ENCODE peak calls at places on chromosomes 2 and 18, in four cellular contexts. K is K562, A is H1, B is GM12878. V is an unnamed sample.

GRCh38 chr2:75602724-75603342 is 42.1 kb upstream of the EVA1A start:
- DNase-seq in A (no peak), B (no peak), K (no peak), V (no peak)

GRCh38 chr18:48904086-48904485 is 46.7 kb downstream of the SMAD7 start:
- DNase-seq in A (no peak), K (no peak), B (no peak), V (no peak)

GRCh38 chr2:56444339-56444738 is 260.5 kb downstream of the CCDC85A start:
- DNase-seq in B (no peak), K (no peak), A (no peak), V (no peak)

GRCh38 chr2:100107911-100108647 is 34.3 kb downstream of the AFF3 start:
- DNase-seq in A (no peak), K (no peak), B (no peak), V (no peak)

GRCh38 chr2:73070651-73071451 is 661 bp downstream of the SFXN5 start:
- DNase-seq in K (peak), A (peak), B (peak), V (peak)

GRCh38 chr2:230713331-230714121 is 884 bp downstream of the CAB39 start:
- DNase-seq in B (no peak), K (peak), A (peak), V (peak)

GRCh38 chr2:169803480-169803879 is 4.8 kb downstream of the SSB start:
- DNase-seq in A (no peak), B (no peak), K (no peak), V (no peak)

GRCh38 chr2:29655391-29656086 is 265.8 kb downstream of the ALK start:
- DNase-seq in K (no peak), B (no peak), A (no peak), V (no peak)

GRCh38 chr2:222904557-222905258 is 43.9 kb downstream of the ACSL3 start:
- DNase-seq in B (no peak), K (no peak), A (no peak), V (no peak)

GRCh38 chr18:78624646-78625279 is 354.9 kb upstream of the SALL3 start:
- DNase-seq in B (no peak), A (no peak), K (no peak), V (no peak)

GRCh38 chr18:9750606-9751304 is 42.7 kb downstream of the RAB31 start:
- DNase-seq in A (peak), K (no peak), B (no peak), V (no peak)

GRCh38 chr2:75211371-75211770 is 12.1 kb upstream of the TACR1 start:
- DNase-seq in B (no peak), K (no peak), A (no peak), V (no peak)

GRCh38 chr2:34498561-34498960 is 899.5 kb upstream of the FAM98A start:
- DNase-seq in K (no peak), B (no peak), A (no peak), V (no peak)

GRCh38 chr2:168997113-168997512 is 34.0 kb downstream of the ABCB11 start:
- DNase-seq in B (no peak), A (no peak), K (peak), V (no peak)

GRCh38 chr2:156380117-156380645 is 47.7 kb upstream of the NR4A2 start:
- DNase-seq in B (peak), A (no peak), K (peak), V (no peak)

GRCh38 chr2:54881759-54882158 is 158.3 kb downstream of the EML6 start:
- DNase-seq in K (no peak), A (no peak), B (no peak), V (no peak)

GRCh38 chr2:85536479-85536878 is 2.5 kb upstream of the MAT2A start:
- DNase-seq in K (no peak), A (no peak), B (no peak), V (no peak)
- TF ChIP-seq HDAC6 in K (no peak), A (no peak), B (no peak), V (no peak)

DNA sequence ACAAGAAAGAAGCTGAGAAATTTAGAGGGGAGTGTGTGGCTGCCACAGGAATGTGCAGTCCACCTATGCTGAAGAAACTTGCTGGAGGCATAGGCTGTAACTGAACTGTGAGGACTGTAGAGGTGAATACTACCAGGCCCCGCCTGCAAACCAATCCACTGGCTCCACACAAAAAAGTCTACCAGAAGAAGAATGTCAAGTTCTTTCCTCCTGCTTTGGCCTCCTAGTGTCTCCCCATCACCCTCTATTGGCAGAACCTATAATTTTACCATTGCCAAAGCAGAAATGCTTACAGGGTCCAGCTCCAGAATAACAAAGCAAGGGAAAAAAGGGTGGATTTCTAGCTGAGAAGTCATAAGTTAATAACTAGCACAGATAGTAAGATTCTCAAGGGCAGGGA is 5.9 kb upstream of the ATP5MC3 start:
- DNase-seq in B (no peak), K (peak), A (no peak), V (peak)
- TF ChIP-seq HDAC6 in B (no peak), K (no peak), A (no peak), V (no peak)

DNA sequence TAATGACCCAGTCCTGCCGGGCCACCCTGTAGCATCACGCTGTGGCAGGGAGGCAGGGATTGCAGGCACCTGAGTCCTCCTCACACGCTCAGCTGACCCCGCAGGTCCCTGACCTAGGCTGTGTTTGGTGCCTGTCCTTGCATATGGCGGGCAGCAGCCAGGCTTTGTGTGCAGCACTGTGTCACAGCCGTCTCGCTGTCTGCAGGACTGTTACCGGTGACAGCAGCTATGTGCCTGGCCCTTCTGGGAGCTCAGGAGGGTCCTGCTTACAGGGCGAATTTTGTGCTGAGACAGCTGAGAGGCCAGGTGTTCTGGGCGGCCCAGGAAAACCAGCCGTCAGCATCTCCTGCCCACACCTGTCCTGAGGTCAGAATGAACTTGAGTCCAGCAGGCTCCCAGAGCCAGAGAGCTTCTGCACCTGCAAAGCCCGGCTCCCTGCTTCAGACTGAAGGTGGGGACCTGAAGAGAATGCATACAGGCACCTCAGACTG is 10.4 kb upstream of the ARID5A start:
- DNase-seq in K (no peak), A (no peak), B (no peak), V (no peak)
- TF ChIP-seq HDAC6 in K (no peak), A (no peak), B (no peak), V (no peak)

GRCh38 chr2:111919794-111920608 is 21.6 kb downstream of the MERTK start:
- DNase-seq in K (no peak), B (no peak), A (no peak), V (peak)

GRCh38 chr2:111919362-111919761 is 21.0 kb downstream of the MERTK start:
- DNase-seq in B (no peak), K (peak), A (no peak), V (peak)

GRCh38 chr2:111923271-111923670 is 24.9 kb downstream of the MERTK start:
- DNase-seq in K (no peak), B (no peak), A (no peak), V (no peak)

GRCh38 chr2:111927723-111928122 is 29.3 kb downstream of the MERTK start:
- DNase-seq in K (peak), B (no peak), A (no peak), V (no peak)

DNA sequence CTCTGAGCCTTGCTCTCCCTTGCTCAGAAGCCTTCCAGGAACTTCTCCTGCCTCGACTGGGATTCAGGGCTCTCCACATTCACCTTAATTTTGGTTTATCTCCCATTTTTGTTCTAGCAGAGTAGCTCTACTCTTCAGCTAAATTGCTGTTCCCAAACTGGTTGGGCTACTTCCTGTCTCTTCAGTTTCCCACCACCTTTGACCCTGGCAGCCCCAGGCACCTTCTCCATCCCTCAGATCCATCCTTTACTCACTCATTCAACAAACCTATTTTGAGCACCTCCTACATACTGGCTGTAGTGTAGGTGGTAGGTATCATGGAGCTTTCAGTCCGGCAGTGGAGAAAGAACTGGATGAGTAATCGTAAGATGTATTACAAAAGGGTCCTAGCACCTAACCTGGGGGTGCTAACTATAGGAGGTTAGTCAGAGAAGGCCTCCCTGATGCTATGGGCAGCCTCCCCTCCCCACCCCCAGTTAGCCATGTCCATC is 26.3 kb downstream of the MERTK start:
- DNase-seq in B (no peak), A (no peak), K (no peak), V (no peak)
- TF ChIP-seq HDAC6 in B (no peak), A (no peak), K (no peak), V (no peak)

GRCh38 chr2:121356058-121356640 is 71.1 kb upstream of the TFCP2L1 start:
- DNase-seq in B (no peak), A (peak), K (peak), V (peak)
- TF ChIP-seq HDAC6 in B (no peak), A (no peak), K (no peak), V (no peak)